ENCODE peak calls at places on chromosomes 11 and 22, in nine cellular contexts. B is colonic mucosa; G is body of pancreas; J is NCI-H1092 treated with DMSO at 0.1 percent for 48 hours; O is testis; V is mesothelial cell of epicardium; N is activated T-cell treated with anti-CD3 and anti-CD28 coated beads for 4 hours; I is activated CD8-positive, alpha-beta memory T cell treated with anti-CD3 and anti-CD28 coated beads for 48 hours; L is fibroblast of the conjunctiva. C is an unnamed sample.

GRCh38 chr11:20125927-20126326 is 34.3 kb downstream of the DBX1 start:
- DNase-seq in B (no peak), G (no peak), J (no peak), O (no peak), V (no peak), N (no peak), I (no peak), L (no peak), C (no peak)

GRCh38 chr11:71086687-71087258 is 165.6 kb downstream of the SHANK2 start:
- DNase-seq in B (peak), G (peak), J (peak), O (peak), V (no peak), N (no peak), I (no peak), L (no peak), C (peak)

GRCh38 chr11:47928426-47928825 is 51.9 kb upstream of the PTPRJ start:
- DNase-seq in B (no peak), G (no peak), J (no peak), O (no peak), V (no peak), N (no peak), I (no peak), L (no peak), C (no peak)

GRCh38 chr11:125410091-125410490 is 86.0 kb downstream of the FEZ1 start:
- DNase-seq in B (no peak), G (no peak), J (no peak), O (no peak), V (no peak), N (no peak), I (no peak), L (no peak), C (no peak)

GRCh38 chr11:75655619-75656018 is 13.2 kb downstream of the MAP6 start:
- DNase-seq in B (no peak), G (no peak), J (no peak), O (no peak), V (no peak), N (no peak), I (no peak), L (no peak), C (no peak)

GRCh38 chr11:73951797-73952196 is 971 bp downstream of the DNAJB13 start:
- DNase-seq in B (no peak), G (no peak), J (peak), O (no peak), V (no peak), N (no peak), I (no peak), L (no peak), C (no peak)

GRCh38 chr11:86696004-86696403 is 23.6 kb upstream of the ME3 start:
- DNase-seq in B (no peak), G (no peak), J (no peak), O (no peak), V (no peak), N (no peak), I (no peak), L (peak), C (peak)

GRCh38 chr11:74710291-74710938 is 20.8 kb downstream of the CHRDL2 start:
- DNase-seq in B (no peak), G (no peak), J (no peak), O (peak), V (no peak), N (no peak), I (no peak), L (no peak), C (peak)

GRCh38 chr11:61280883-61281580 is 14.1 kb downstream of the VWCE start:
- DNase-seq in B (no peak), G (no peak), J (no peak), O (no peak), V (no peak), N (no peak), I (no peak), L (no peak), C (no peak)

GRCh38 chr22:23837911-23838685 is 708 bp downstream of the DERL3 start:
- DNase-seq in B (no peak), G (no peak), J (no peak), O (no peak), V (no peak), N (no peak), I (no peak), L (no peak), C (no peak)

GRCh38 chr11:102604875-102605274 is 20.3 kb downstream of the MMP20 start:
- DNase-seq in B (no peak), G (no peak), J (no peak), O (no peak), V (no peak), N (no peak), I (no peak), L (no peak), C (no peak)

GRCh38 chr11:123434911-123435310 is 4.8 kb downstream of the GRAMD1B start:
- DNase-seq in B (no peak), G (no peak), J (no peak), O (no peak), V (no peak), N (no peak), I (no peak), L (no peak), C (no peak)

GRCh38 chr11:46389450-46390330 is 1.9 kb downstream of the CHRM4 start:
- DNase-seq in B (peak), G (peak), J (peak), O (peak), V (no peak), N (no peak), I (peak), L (no peak), C (peak)

GRCh38 chr11:36391062-36391461 is 95.0 kb downstream of the PRR5L start:
- DNase-seq in B (no peak), G (peak), J (no peak), O (no peak), V (no peak), N (no peak), I (no peak), L (no peak), C (no peak)